ENCODE peak calls at places on chromosomes 7 and 10, in four cellular contexts. V is HepG2, D is GM12878, Q is H1. T is an unnamed sample.
A peak's percentile ranks its signal among the peaks of the same experiment; 100 is the strongest.

GRCh38 chr10:94403823-94404228 is 1.5 kb downstream of the TBC1D12 start:
- DNase-seq in V (no peak), D (no peak), Q (no peak), T (no peak)

GRCh38 chr7:156523447-156524048 is 117.0 kb upstream of the RNF32 start:
- DNase-seq in V (no peak), D (no peak), Q (no peak), T (no peak)

GRCh38 chr10:74875966-74876365 is 49.6 kb downstream of the KAT6B start:
- DNase-seq in V (peak; percentile 44), D (no peak), Q (no peak), T (no peak)

GRCh38 chr10:88114368-88114767 is 250.9 kb downstream of the PTEN start:
- DNase-seq in V (peak; percentile 44), D (no peak), Q (no peak), T (peak; percentile 16)

GRCh38 chr10:22646291-22646926 is 68.0 kb downstream of the PIP4K2A start:
- DNase-seq in V (no peak), D (peak; percentile 74), Q (no peak), T (no peak)

GRCh38 chr10:33248638-33249037 is 85.8 kb downstream of the NRP1 start:
- DNase-seq in V (no peak), D (no peak), Q (no peak), T (no peak)

GRCh38 chr7:2757904-2758672 is 70.1 kb downstream of the AMZ1 start:
- DNase-seq in V (peak; percentile 90), D (peak; percentile 78), Q (no peak), T (peak; percentile 55)

GRCh38 chr7:18638594-18639452 is 143.3 kb downstream of the HDAC9 start:
- DNase-seq in V (no peak), D (no peak), Q (no peak), T (no peak)

DNA sequence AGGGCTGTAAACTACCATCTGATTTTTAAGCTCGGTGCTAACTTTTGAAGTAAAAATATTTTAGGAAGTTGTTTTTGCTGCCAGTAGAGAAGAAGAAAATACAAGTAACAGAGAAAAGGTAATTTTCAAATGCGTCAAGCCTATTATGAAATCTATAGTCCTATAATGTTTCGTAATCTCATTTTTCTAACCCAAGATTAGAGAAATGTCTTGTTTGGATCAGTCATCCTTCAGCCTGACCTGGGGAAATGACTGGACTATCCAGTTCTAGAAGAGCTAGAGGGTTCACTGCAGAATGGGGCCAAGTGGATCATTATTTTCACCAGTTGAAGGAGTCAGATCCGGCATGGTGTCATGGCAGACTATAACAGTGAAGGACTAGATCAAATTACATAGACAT is 62.7 kb upstream of the FGL2 start:
- DNase-seq in V (no peak), D (no peak), Q (no peak), T (no peak)
- TF ChIP-seq ZNF274 in V (no peak), D (no peak), Q (no peak), T (no peak)

DNA sequence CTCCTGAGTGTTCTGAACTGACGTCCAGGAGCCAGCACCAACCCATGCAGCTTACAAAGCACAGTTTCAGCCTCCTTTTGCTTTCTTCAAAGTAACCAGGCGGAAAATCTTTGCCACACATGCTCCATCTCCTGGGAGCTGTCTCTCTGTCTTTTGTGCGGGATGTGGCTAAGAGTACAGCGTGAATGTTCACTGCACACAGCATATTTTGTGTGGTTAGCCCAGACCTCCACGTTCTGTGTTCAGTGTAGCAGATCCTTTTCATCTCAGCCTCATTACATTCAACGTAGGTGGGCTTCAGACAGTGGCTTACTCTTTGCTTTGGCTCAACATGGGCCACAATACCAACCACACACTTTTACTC is 200.8 kb downstream of the TNS3 start:
- DNase-seq in V (no peak), D (no peak), Q (no peak), T (no peak)
- TF ChIP-seq SUZ12 in V (no peak), D (no peak), Q (no peak), T (no peak)

DNA sequence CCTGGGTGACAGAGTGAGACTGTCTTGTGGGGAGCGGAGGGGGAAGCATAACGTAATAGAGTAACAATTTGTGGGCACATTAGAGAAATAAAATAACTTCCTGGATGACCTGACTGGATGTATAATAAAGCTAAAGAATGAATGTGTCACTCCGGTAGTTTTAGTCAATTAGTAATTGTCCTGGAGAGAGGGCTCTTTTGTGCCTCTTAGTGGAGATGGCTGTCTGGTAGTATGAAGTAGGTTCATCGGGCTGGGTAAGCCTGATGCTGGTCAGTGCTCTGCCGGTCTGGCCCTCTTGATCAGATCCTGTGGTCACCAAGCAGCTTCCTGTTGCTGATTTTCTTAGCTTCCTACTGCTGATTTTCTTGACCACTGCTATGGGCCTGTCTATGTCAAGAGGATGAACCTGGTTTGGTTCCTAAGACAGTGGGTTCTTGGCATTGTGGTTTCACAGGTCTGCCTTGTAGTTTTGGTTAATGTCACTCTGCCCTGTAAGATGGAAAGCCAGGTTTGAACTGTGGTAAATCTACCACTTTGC is 34.1 kb downstream of the ZRANB1 start:
- DNase-seq in V (no peak), D (peak; percentile 48), Q (no peak), T (no peak)
- H3K4me1 ChIP-seq in V (no peaks in the 10 kb centered on the region), D (peaks cover 10% of the 10 kb centered on the region), Q (no peaks in the 10 kb centered on the region), T (no peaks in the 10 kb centered on the region)

DNA sequence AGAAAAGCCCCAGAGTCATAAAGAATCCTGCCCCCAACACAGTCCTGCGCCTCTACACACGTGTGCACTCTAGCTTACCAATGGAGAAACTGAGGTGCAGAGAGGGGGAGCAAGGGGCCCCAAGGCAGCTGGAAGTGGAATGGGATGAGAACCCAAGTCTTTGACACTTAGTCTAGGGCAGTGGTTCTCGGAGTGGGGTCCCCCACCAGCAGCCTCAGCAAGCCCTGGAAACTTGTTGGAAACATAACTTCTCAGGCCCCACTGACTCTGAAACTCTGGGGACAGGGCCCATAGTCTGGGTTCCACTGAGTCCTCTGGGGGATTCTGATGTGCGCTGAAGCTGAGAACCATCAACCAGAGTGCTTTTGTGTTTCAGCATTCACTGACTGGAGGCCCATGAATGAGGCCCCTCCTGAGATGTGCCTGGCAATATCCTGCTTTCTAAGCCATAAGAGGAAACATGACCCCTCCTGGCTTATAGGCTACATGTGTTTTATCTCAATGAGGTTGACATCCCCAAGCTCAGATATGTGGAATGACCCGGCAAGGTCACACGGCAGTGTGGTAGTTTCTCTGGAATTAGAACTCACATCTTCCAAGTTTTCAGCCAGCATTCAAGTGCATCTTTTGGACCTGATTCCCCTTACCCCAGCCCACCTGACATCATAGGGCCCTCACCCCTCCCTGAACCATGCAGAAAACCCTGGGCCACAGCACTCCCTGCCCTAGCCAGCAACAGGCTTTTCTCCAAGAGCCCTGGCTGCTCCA is 147.3 kb upstream of the PCBD1 start:
- DNase-seq in V (no peak), D (no peak), Q (no peak), T (no peak)
- TF ChIP-seq ZNF274 in V (no peak), D (no peak), Q (no peak), T (no peak)

GRCh38 chr10:86286591-86287421 is 79.8 kb downstream of the GRID1 start:
- DNase-seq in V (no peak), D (no peak), Q (no peak), T (no peak)

GRCh38 chr10:86287966-86288579 is 78.5 kb downstream of the GRID1 start:
- DNase-seq in V (no peak), D (no peak), Q (no peak), T (no peak)

GRCh38 chr10:86289577-86289868 is 77.1 kb downstream of the GRID1 start:
- DNase-seq in V (no peak), D (no peak), Q (no peak), T (no peak)

GRCh38 chr10:86287422-86287793 is 79.2 kb downstream of the GRID1 start:
- DNase-seq in V (no peak), D (no peak), Q (no peak), T (no peak)

GRCh38 chr10:86288695-86289576 is 77.7 kb downstream of the GRID1 start:
- DNase-seq in V (no peak), D (no peak), Q (no peak), T (no peak)
- TF ChIP-seq SUZ12 in V (no peak), D (no peak), Q (no peak), T (no peak)

GRCh38 chr10:86522385-86522855 is 828 bp upstream of the WAPL start:
- DNase-seq in V (no peak), D (no peak), Q (no peak), T (no peak)
- H3K4me1 ChIP-seq in V (peaks cover 53% of the 10 kb centered on the region), D (peaks cover 13% of the 10 kb centered on the region), Q (peaks cover 2% of the 10 kb centered on the region), T (no peaks in the 10 kb centered on the region)

GRCh38 chr7:158396301-158396905 is 191.2 kb downstream of the PTPRN2 start:
- DNase-seq in V (no peak), D (no peak), Q (no peak), T (no peak)

GRCh38 chr7:158395780-158396214 is 191.8 kb downstream of the PTPRN2 start:
- DNase-seq in V (no peak), D (no peak), Q (peak; percentile 36), T (no peak)

GRCh38 chr7:158393926-158394625 is 193.5 kb downstream of the PTPRN2 start:
- DNase-seq in V (no peak), D (no peak), Q (no peak), T (no peak)

GRCh38 chr7:158395349-158395748 is 192.3 kb downstream of the PTPRN2 start:
- DNase-seq in V (no peak), D (no peak), Q (no peak), T (no peak)

GRCh38 chr7:158394936-158395335 is 192.7 kb downstream of the PTPRN2 start:
- DNase-seq in V (no peak), D (no peak), Q (peak; percentile 25), T (peak; percentile 38)
- TF ChIP-seq ZNF274 in V (no peak), D (no peak), Q (no peak), T (no peak)

DNA sequence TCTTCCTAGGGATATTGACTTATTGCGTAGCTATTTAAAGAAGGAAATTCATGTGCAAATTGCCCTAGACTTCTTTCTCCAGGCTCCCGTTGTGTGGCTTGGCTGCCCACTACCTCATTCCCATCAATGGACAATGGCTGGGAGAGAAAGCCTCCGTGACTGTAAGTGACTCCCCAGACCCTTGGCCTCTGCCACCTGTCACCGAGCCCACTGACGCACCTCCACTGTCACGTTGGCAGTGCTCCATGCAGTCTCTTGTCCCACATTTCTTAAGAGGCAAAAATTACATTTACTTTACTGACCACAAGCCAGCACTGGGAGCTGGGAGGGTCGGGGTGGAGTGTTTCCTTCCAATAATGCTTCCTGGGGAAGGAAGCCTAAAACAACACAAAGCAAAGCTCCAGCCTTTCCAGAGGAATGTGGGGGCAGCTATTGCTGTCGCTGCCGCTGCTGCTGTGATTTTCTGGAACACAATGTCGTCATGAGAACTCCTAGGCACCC is 89.7 kb upstream of the STEAP1B start:
- DNase-seq in V (no peak), D (no peak), Q (no peak), T (peak; percentile 58)
- TF ChIP-seq SUZ12 in V (no peak), D (no peak), Q (no peak), T (no peak)

DNA sequence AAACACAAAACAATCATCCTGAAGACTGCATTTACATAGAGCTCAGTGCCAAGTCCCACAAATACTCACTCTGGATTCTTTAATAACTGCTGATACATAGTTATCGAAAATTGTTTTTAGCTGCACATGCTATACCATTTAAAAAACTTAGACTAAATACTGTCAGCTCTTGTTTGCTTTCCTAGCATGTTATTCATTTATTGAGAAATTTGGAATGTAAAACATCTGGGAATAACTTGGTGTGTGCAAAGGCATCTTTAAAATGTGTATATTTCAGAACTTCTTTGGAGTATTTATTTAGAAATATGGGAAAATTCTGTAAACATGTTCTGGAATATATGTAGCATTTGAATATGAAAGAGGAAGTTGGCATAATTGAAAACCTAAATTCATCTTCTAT is 119.6 kb downstream of the ARID5B start:
- DNase-seq in V (no peak), D (no peak), Q (no peak), T (no peak)
- H3K4me1 ChIP-seq in V (peaks cover 42% of the 10 kb centered on the region), D (peaks cover 69% of the 10 kb centered on the region), Q (no peaks in the 10 kb centered on the region), T (no peaks in the 10 kb centered on the region)